ENCODE peak calls at places on chromosome 10, in ten cellular contexts. One of them, this sample, is unnamed.

GRCh38 chr10:36256166-36256565 is 614.1 kb upstream of the FZD8 start:
- DNase-seq in psoas muscle: no peak
- DNase-seq in transverse colon: no peak
- DNase-seq in epithelial cell of esophagus: no peak
- DNase-seq in prostate gland: no peak
- DNase-seq in GM10248: no peak
- DNase-seq in hepatocyte: peak; percentile 52
- DNase-seq in astrocyte of the cerebellum: no peak
- DNase-seq in ascending aorta: no peak
- DNase-seq in fibroblast of villous mesenchyme: peak; percentile 46
- DNase-seq in this sample: no peak

GRCh38 chr10:132282667-132283603 is 24.8 kb downstream of the STK32C start:
- DNase-seq in psoas muscle: peak; percentile 27
- DNase-seq in transverse colon: no peak
- DNase-seq in epithelial cell of esophagus: no peak
- DNase-seq in prostate gland: no peak
- DNase-seq in GM10248: no peak
- DNase-seq in hepatocyte: no peak
- DNase-seq in astrocyte of the cerebellum: no peak
- DNase-seq in ascending aorta: no peak
- DNase-seq in fibroblast of villous mesenchyme: no peak
- DNase-seq in this sample: no peak

GRCh38 chr10:26274391-26274790 is 57.8 kb downstream of the GAD2 start:
- DNase-seq in psoas muscle: no peak
- DNase-seq in transverse colon: no peak
- DNase-seq in epithelial cell of esophagus: no peak
- DNase-seq in prostate gland: no peak
- DNase-seq in GM10248: no peak
- DNase-seq in hepatocyte: no peak
- DNase-seq in astrocyte of the cerebellum: no peak
- DNase-seq in ascending aorta: no peak
- DNase-seq in fibroblast of villous mesenchyme: no peak
- DNase-seq in this sample: no peak

GRCh38 chr10:71582019-71582418 is 137.6 kb downstream of the C10orf105 start:
- DNase-seq in psoas muscle: no peak
- DNase-seq in transverse colon: no peak
- DNase-seq in epithelial cell of esophagus: peak; percentile 27
- DNase-seq in prostate gland: no peak
- DNase-seq in GM10248: no peak
- DNase-seq in hepatocyte: peak; percentile 67
- DNase-seq in astrocyte of the cerebellum: peak; percentile 24
- DNase-seq in ascending aorta: no peak
- DNase-seq in fibroblast of villous mesenchyme: peak; percentile 43
- DNase-seq in this sample: peak; percentile 41

GRCh38 chr10:110358869-110359629 is 54.3 kb upstream of the SMNDC1 start:
- DNase-seq in psoas muscle: no peak
- DNase-seq in transverse colon: no peak
- DNase-seq in epithelial cell of esophagus: peak; percentile 84
- DNase-seq in prostate gland: peak; percentile 45
- DNase-seq in GM10248: no peak
- DNase-seq in hepatocyte: no peak
- DNase-seq in astrocyte of the cerebellum: no peak
- DNase-seq in ascending aorta: no peak
- DNase-seq in fibroblast of villous mesenchyme: no peak
- DNase-seq in this sample: no peak

GRCh38 chr10:96496281-96496925 is 17.3 kb downstream of the TLL2 start:
- DNase-seq in psoas muscle: no peak
- DNase-seq in transverse colon: no peak
- DNase-seq in epithelial cell of esophagus: peak; percentile 50
- DNase-seq in prostate gland: no peak
- DNase-seq in GM10248: no peak
- DNase-seq in hepatocyte: peak; percentile 69
- DNase-seq in astrocyte of the cerebellum: no peak
- DNase-seq in ascending aorta: no peak
- DNase-seq in fibroblast of villous mesenchyme: peak; percentile 39
- DNase-seq in this sample: peak; percentile 39

GRCh38 chr10:113329121-113329596 is 223.7 kb upstream of the HABP2 start:
- DNase-seq in psoas muscle: no peak
- DNase-seq in transverse colon: no peak
- DNase-seq in epithelial cell of esophagus: no peak
- DNase-seq in prostate gland: no peak
- DNase-seq in GM10248: no peak
- DNase-seq in hepatocyte: no peak
- DNase-seq in astrocyte of the cerebellum: peak; percentile 15
- DNase-seq in ascending aorta: no peak
- DNase-seq in fibroblast of villous mesenchyme: peak; percentile 56
- DNase-seq in this sample: no peak

GRCh38 chr10:14017380-14017943 is 313.3 kb downstream of the FRMD4A start:
- DNase-seq in psoas muscle: no peak
- DNase-seq in transverse colon: no peak
- DNase-seq in epithelial cell of esophagus: no peak
- DNase-seq in prostate gland: no peak
- DNase-seq in GM10248: no peak
- DNase-seq in hepatocyte: no peak
- DNase-seq in astrocyte of the cerebellum: peak; percentile 66
- DNase-seq in ascending aorta: no peak
- DNase-seq in fibroblast of villous mesenchyme: peak; percentile 46
- DNase-seq in this sample: no peak

GRCh38 chr10:79502561-79503309 is 9.6 kb upstream of the EIF5AL1 start:
- DNase-seq in psoas muscle: peak; percentile 23
- DNase-seq in transverse colon: no peak
- DNase-seq in epithelial cell of esophagus: peak; percentile 21
- DNase-seq in prostate gland: no peak
- DNase-seq in GM10248: no peak
- DNase-seq in hepatocyte: peak; percentile 50
- DNase-seq in astrocyte of the cerebellum: no peak
- DNase-seq in ascending aorta: no peak
- DNase-seq in fibroblast of villous mesenchyme: no peak
- DNase-seq in this sample: peak; percentile 39
- TF ChIP-seq CTCF in psoas muscle: peak; percentile 22
- TF ChIP-seq CTCF in transverse colon: no peak
- TF ChIP-seq CTCF in epithelial cell of esophagus: peak; percentile 49
- TF ChIP-seq CTCF in prostate gland: no peak
- TF ChIP-seq CTCF in GM10248: peak; percentile 3
- TF ChIP-seq CTCF in hepatocyte: peak; percentile 58
- TF ChIP-seq CTCF in astrocyte of the cerebellum: peak; percentile 50
- TF ChIP-seq CTCF in ascending aorta: no peak
- TF ChIP-seq CTCF in fibroblast of villous mesenchyme: peak; percentile 47
- TF ChIP-seq CTCF in this sample: peak; percentile 65

GRCh38 chr10:47403401-47404318 is 19.6 kb upstream of the ZNF488 start:
- DNase-seq in psoas muscle: no peak
- DNase-seq in transverse colon: no peak
- DNase-seq in epithelial cell of esophagus: no peak
- DNase-seq in prostate gland: no peak
- DNase-seq in GM10248: no peak
- DNase-seq in hepatocyte: no peak
- DNase-seq in astrocyte of the cerebellum: no peak
- DNase-seq in ascending aorta: no peak
- DNase-seq in fibroblast of villous mesenchyme: peak; percentile 32
- DNase-seq in this sample: no peak
- TF ChIP-seq CTCF in psoas muscle: no peak
- TF ChIP-seq CTCF in transverse colon: no peak
- TF ChIP-seq CTCF in epithelial cell of esophagus: no peak
- TF ChIP-seq CTCF in prostate gland: no peak
- TF ChIP-seq CTCF in GM10248: no peak
- TF ChIP-seq CTCF in hepatocyte: no peak
- TF ChIP-seq CTCF in astrocyte of the cerebellum: no peak
- TF ChIP-seq CTCF in ascending aorta: no peak
- TF ChIP-seq CTCF in fibroblast of villous mesenchyme: no peak
- TF ChIP-seq CTCF in this sample: no peak

DNA sequence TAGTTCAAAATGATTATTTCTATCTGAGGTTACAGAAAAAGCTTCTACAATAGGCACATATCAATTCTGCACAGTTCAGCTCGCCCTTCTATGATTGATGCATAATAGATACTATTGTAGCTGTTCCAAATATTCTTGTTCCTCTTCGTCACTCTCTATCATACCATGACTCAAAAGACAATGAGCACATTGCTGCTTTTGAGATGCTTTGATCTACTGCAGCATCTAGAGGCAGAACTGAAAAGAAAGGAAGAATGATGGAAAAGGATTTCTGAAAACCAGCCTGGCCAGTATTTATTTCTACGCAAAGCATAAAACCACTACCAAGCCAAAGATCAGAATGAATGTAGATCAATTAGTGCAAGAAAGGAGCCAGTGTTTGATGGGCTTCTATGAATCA is 59.3 kb upstream of the PLXDC2 start:
- DNase-seq in psoas muscle: no peak
- DNase-seq in transverse colon: no peak
- DNase-seq in epithelial cell of esophagus: no peak
- DNase-seq in prostate gland: no peak
- DNase-seq in GM10248: no peak
- DNase-seq in hepatocyte: no peak
- DNase-seq in astrocyte of the cerebellum: no peak
- DNase-seq in ascending aorta: no peak
- DNase-seq in fibroblast of villous mesenchyme: no peak
- DNase-seq in this sample: no peak
- TF ChIP-seq CTCF in psoas muscle: no peak
- TF ChIP-seq CTCF in transverse colon: no peak
- TF ChIP-seq CTCF in epithelial cell of esophagus: no peak
- TF ChIP-seq CTCF in prostate gland: no peak
- TF ChIP-seq CTCF in GM10248: no peak
- TF ChIP-seq CTCF in hepatocyte: no peak
- TF ChIP-seq CTCF in astrocyte of the cerebellum: no peak
- TF ChIP-seq CTCF in ascending aorta: no peak
- TF ChIP-seq CTCF in fibroblast of villous mesenchyme: no peak
- TF ChIP-seq CTCF in this sample: no peak

DNA sequence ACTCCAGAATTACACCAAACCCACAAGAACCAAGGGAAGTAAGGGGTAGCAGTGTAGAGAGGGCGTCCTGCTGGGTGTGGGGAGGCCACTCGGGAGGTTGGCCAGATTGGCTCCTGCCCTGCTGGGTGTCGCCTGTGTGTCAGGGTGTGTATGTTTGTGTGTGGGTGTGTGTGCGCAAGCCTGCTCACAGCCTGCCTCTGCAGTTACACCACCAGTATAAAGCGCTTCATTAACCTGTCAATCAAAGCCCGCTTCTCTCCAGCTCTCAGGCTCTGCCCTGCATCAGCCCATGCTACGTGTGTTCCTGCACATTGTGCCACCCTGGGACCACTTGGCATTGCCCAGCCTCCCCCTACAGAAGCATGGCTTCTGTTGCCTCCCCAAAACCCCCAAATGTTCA is 83.3 kb upstream of the PAX2 start:
- DNase-seq in psoas muscle: no peak
- DNase-seq in transverse colon: no peak
- DNase-seq in epithelial cell of esophagus: no peak
- DNase-seq in prostate gland: no peak
- DNase-seq in GM10248: no peak
- DNase-seq in hepatocyte: no peak
- DNase-seq in astrocyte of the cerebellum: no peak
- DNase-seq in ascending aorta: no peak
- DNase-seq in fibroblast of villous mesenchyme: no peak
- DNase-seq in this sample: no peak
- TF ChIP-seq CTCF in psoas muscle: no peak
- TF ChIP-seq CTCF in transverse colon: no peak
- TF ChIP-seq CTCF in epithelial cell of esophagus: no peak
- TF ChIP-seq CTCF in prostate gland: no peak
- TF ChIP-seq CTCF in GM10248: no peak
- TF ChIP-seq CTCF in hepatocyte: no peak
- TF ChIP-seq CTCF in astrocyte of the cerebellum: no peak
- TF ChIP-seq CTCF in ascending aorta: no peak
- TF ChIP-seq CTCF in fibroblast of villous mesenchyme: no peak
- TF ChIP-seq CTCF in this sample: no peak